ENCODE peak calls at places on chromosomes 2 and 18, in five cellular contexts. N is globus pallidus, T is mammary epithelial cell, Z is NCI-H2171, X is H7. H is an unnamed sample.

GRCh38 chr2:70035344-70035844 is 51.9 kb upstream of the PCBP1 start:
- DNase-seq in N (no peak), T (no peak), X (no peak), Z (no peak), H (no peak)

GRCh38 chr2:122960727-122961641 is 1064.1 kb upstream of the CNTNAP5 start:
- DNase-seq in T (peak; percentile 78), Z (no peak), N (no peak), X (no peak), H (no peak)

GRCh38 chr2:777051-777450 is 99.8 kb upstream of the TMEM18 start:
- DNase-seq in N (no peak), Z (no peak), T (no peak), X (no peak), H (no peak)

GRCh38 chr2:101803945-101804696 is 106.6 kb downstream of the MAP4K4 start:
- DNase-seq in X (no peak), T (no peak), Z (peak; percentile 59), N (peak; percentile 72), H (no peak)

GRCh38 chr2:182133195-182133891 is 147.7 kb downstream of the PPP1R1C start:
- DNase-seq in N (no peak), X (no peak), T (peak; percentile 45), Z (no peak), H (no peak)

GRCh38 chr2:11833601-11834000 is 87.2 kb downstream of the LPIN1 start:
- DNase-seq in Z (no peak), T (no peak), N (no peak), X (no peak), H (no peak)

GRCh38 chr2:143071185-143071876 is 57.9 kb upstream of the ARHGAP15 start:
- DNase-seq in T (peak; percentile 80), N (no peak), X (no peak), Z (no peak), H (no peak)

GRCh38 chr2:102968375-102968774 is 206.5 kb downstream of the TMEM182 start:
- DNase-seq in Z (no peak), X (no peak), T (no peak), N (no peak), H (no peak)

GRCh38 chr2:96153291-96153713 is 8.1 kb upstream of the DUSP2 start:
- DNase-seq in N (no peak), Z (no peak), T (no peak), X (peak; percentile 49), H (no peak)

GRCh38 chr2:105739408-105739807 is 5.3 kb upstream of the NCK2 start:
- DNase-seq in X (no peak), T (no peak), Z (no peak), N (no peak), H (no peak)

GRCh38 chr2:140154711-140155110 is 1374.5 kb upstream of the NXPH2 start:
- DNase-seq in Z (no peak), T (no peak), N (no peak), X (no peak), H (no peak)

GRCh38 chr2:241802806-241803318 is 6.1 kb upstream of the NEU4 start:
- DNase-seq in N (no peak), Z (no peak), T (no peak), X (peak; percentile 48), H (no peak)

GRCh38 chr2:188765522-188765921 is 208.7 kb upstream of the COL3A1 start:
- DNase-seq in X (peak; percentile 7), N (no peak), Z (no peak), T (peak; percentile 63), H (no peak)

GRCh38 chr18:4125246-4125938 is 329.7 kb downstream of the DLGAP1 start:
- DNase-seq in T (no peak), X (no peak), N (no peak), Z (peak; percentile 42), H (no peak)

GRCh38 chr2:31187166-31187565 is 30.1 kb downstream of the CAPN14 start:
- DNase-seq in T (no peak), Z (no peak), X (no peak), N (no peak), H (no peak)

GRCh38 chr2:218832520-218832919 is 917 bp upstream of the PRKAG3 start:
- DNase-seq in T (no peak), X (no peak), Z (no peak), N (no peak), H (no peak)

GRCh38 chr2:176585291-176585690 is 316.0 kb downstream of the MTX2 start:
- DNase-seq in T (no peak), N (no peak), X (no peak), Z (no peak), H (no peak)

GRCh38 chr2:20179755-20180594 is 45.0 kb downstream of the SDC1 start:
- DNase-seq in T (peak; percentile 95), N (no peak), X (peak; percentile 93), Z (no peak), H (no peak)